ENCODE peak calls at places on chromosomes 7 and 10, in six cellular contexts. F, A, C, S, B and Q are unnamed samples.

GRCh38 chr7:16982640-16983103 is 100.9 kb upstream of the AGR3 start:
- DNase-seq in F (peak; percentile 42), A (peak; percentile 48), C (no peak), S (peak; percentile 67), B (peak; percentile 19), Q (peak; percentile 55)

GRCh38 chr10:104589431-104589830 is 51.7 kb upstream of the SORCS3 start:
- DNase-seq in F (no peak), A (no peak), C (no peak), S (no peak), B (no peak), Q (no peak)

GRCh38 chr10:113022265-113022664 is 72.2 kb downstream of the TCF7L2 start:
- DNase-seq in F (no peak), A (no peak), C (no peak), S (no peak), B (no peak), Q (no peak)

GRCh38 chr10:13458107-13458761 is 70.6 kb downstream of the BEND7 start:
- DNase-seq in F (no peak), A (no peak), C (no peak), S (peak; percentile 45), B (no peak), Q (no peak)

GRCh38 chr7:111650456-111650999 is 88.2 kb upstream of the IMMP2L start:
- DNase-seq in F (no peak), A (no peak), C (no peak), S (peak; percentile 17), B (no peak), Q (no peak)

GRCh38 chr10:31083765-31084184 is 52.1 kb upstream of the ZNF438 start:
- DNase-seq in F (peak; percentile 38), A (peak; percentile 80), C (no peak), S (peak; percentile 39), B (peak; percentile 35), Q (peak; percentile 61)

GRCh38 chr7:70700055-70700934 is 431.6 kb upstream of the GALNT17 start:
- DNase-seq in F (no peak), A (peak; percentile 51), C (no peak), S (no peak), B (no peak), Q (no peak)

GRCh38 chr10:7513455-7513854 is 102.6 kb upstream of the SFMBT2 start:
- DNase-seq in F (no peak), A (no peak), C (no peak), S (no peak), B (no peak), Q (no peak)

GRCh38 chr10:119189811-119190282 is 11.2 kb upstream of the PRDX3 start:
- DNase-seq in F (no peak), A (peak; percentile 56), C (no peak), S (peak; percentile 95), B (no peak), Q (no peak)

GRCh38 chr10:110200518-110200917 is 6.9 kb upstream of the MXI1 start:
- DNase-seq in F (no peak), A (no peak), C (no peak), S (no peak), B (no peak), Q (no peak)

GRCh38 chr7:40716052-40716451 is 581.2 kb downstream of the SUGCT start:
- DNase-seq in F (no peak), A (no peak), C (no peak), S (peak; percentile 34), B (no peak), Q (no peak)

GRCh38 chr7:129790136-129790535 is 162.6 kb downstream of the UBE2H start:
- DNase-seq in F (no peak), A (no peak), C (no peak), S (peak; percentile 67), B (no peak), Q (no peak)

GRCh38 chr7:11714205-11714604 is 117.8 kb downstream of the THSD7A start:
- DNase-seq in F (no peak), A (no peak), C (no peak), S (no peak), B (no peak), Q (no peak)

GRCh38 chr7:157010588-157011332 is at the start of gene MNX1:
- DNase-seq in F (peak; percentile 30), A (no peak), C (no peak), S (no peak), B (peak; percentile 28), Q (peak; percentile 20)

GRCh38 chr7:99504281-99504602 is 220 bp upstream of the ZKSCAN5 start:
- DNase-seq in F (no peak), A (peak; percentile 98), C (no peak), S (no peak), B (no peak), Q (no peak)

GRCh38 chr10:93904901-93905300 is 11.1 kb downstream of the SLC35G1 start:
- DNase-seq in F (no peak), A (no peak), C (no peak), S (no peak), B (no peak), Q (no peak)

GRCh38 chr10:17943033-17943745 is 8.5 kb upstream of the SLC39A12 start:
- DNase-seq in F (no peak), A (no peak), C (no peak), S (no peak), B (no peak), Q (no peak)

GRCh38 chr7:86025807-86026206 is 617.9 kb upstream of the GRM3 start:
- DNase-seq in F (no peak), A (no peak), C (no peak), S (no peak), B (no peak), Q (no peak)

GRCh38 chr10:88428442-88428841 is 154.7 kb downstream of the RNLS start:
- DNase-seq in F (no peak), A (no peak), C (no peak), S (no peak), B (no peak), Q (no peak)

GRCh38 chr10:43700306-43700705 is 51.6 kb upstream of the ZNF32 start:
- DNase-seq in F (no peak), A (no peak), C (no peak), S (peak; percentile 33), B (no peak), Q (no peak)

GRCh38 chr10:69630651-69631400 is 779 bp downstream of the FAM241B start:
- DNase-seq in F (no peak), A (no peak), C (no peak), S (no peak), B (no peak), Q (no peak)

GRCh38 chr10:84352251-84352842 is 24.0 kb downstream of the CCSER2 start:
- DNase-seq in F (peak; percentile 53), A (peak; percentile 70), C (peak; percentile 33), S (peak; percentile 72), B (peak; percentile 46), Q (peak; percentile 52)

GRCh38 chr10:84356951-84357350 is 28.6 kb downstream of the CCSER2 start:
- DNase-seq in F (no peak), A (peak; percentile 67), C (no peak), S (no peak), B (no peak), Q (no peak)

GRCh38 chr10:84354623-84355022 is 26.2 kb downstream of the CCSER2 start:
- DNase-seq in F (no peak), A (no peak), C (no peak), S (no peak), B (no peak), Q (no peak)

GRCh38 chr10:84355106-84355505 is 26.7 kb downstream of the CCSER2 start:
- DNase-seq in F (no peak), A (no peak), C (no peak), S (no peak), B (no peak), Q (no peak)

GRCh38 chr10:84353052-84353803 is 24.8 kb downstream of the CCSER2 start:
- DNase-seq in F (no peak), A (no peak), C (no peak), S (no peak), B (no peak), Q (no peak)
- H3K4me1 ChIP-seq in F (peaks cover 12% of the 10 kb centered on the region), A (peaks cover 7% of the 10 kb centered on the region), C (peaks cover 5% of the 10 kb centered on the region), S (peaks cover 12% of the 10 kb centered on the region), B (peaks cover 16% of the 10 kb centered on the region), Q (peaks cover 46% of the 10 kb centered on the region)

GRCh38 chr10:86868353-86868752 is 89.1 kb downstream of the MMRN2 start:
- DNase-seq in F (no peak), A (no peak), C (peak; percentile 45), S (peak; percentile 47), B (peak; percentile 46), Q (no peak)
- H3K27ac ChIP-seq in F (no peak overlapping the region), A (no peak overlapping the region), C (no peak overlapping the region), S (no peak overlapping the region), B (peak overlapping the region; percentile 3), Q (no peak overlapping the region)

DNA sequence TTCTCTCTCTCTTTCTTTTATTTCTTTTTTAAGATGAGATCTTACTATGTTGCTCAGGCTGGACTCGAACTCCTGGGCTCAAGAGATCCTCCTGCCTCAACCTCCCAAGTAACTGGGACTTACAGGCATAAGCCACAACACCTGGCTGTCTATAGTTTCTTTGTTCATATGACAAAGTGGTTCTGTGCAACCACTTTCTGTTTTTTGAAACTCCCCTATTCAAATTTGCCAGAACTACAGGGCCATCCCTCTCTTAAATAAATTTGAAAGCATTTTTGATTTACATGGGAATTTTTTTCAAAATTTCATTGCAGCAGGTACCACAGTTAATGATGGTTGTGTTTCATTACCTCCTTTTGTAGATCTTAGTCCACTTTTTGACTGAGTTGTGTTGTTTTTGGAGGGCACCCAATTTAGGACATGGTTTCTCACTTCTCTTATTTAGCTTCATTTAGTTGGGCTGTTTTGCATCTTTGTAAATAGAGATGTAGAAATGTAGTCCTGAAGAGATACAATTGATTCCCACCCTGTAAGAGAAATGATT is 119.2 kb downstream of the LRRC4 start:
- DNase-seq in F (no peak), A (no peak), C (no peak), S (no peak), B (no peak), Q (no peak)
- H3K27me3 ChIP-seq in F (no peaks in the 10 kb centered on the region), A (no peaks in the 10 kb centered on the region), C (no peaks in the 10 kb centered on the region), S (no peaks in the 10 kb centered on the region), B (no peaks in the 10 kb centered on the region), Q (no peaks in the 10 kb centered on the region)

DNA sequence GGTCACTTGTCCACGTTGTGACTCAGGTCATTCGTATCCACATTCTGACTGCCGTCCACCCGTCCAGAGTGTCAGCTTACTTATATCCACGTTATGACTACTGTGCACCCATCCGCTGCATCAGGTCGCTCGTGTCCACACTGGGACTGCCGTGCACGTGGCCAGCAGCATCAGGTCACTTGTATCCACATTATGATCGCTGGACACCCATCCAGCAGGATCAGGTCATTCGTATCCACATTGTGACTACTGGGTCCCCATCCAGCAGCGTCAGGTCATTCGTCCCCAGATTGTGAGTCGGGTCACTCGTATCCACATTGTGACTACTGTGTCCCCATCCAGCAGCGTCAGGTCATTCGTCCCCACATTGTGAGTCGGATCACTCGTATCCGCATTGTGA is 47.3 kb upstream of the SUN1 start:
- DNase-seq in F (no peak), A (no peak), C (no peak), S (no peak), B (no peak), Q (no peak)
- H3K4me1 ChIP-seq in F (peaks cover 4% of the 10 kb centered on the region), A (no peaks in the 10 kb centered on the region), C (peaks cover 18% of the 10 kb centered on the region), S (no peaks in the 10 kb centered on the region), B (no peaks in the 10 kb centered on the region), Q (no peaks in the 10 kb centered on the region)